ENCODE peak calls at places on chromosome 4, in five cellular contexts. K, U, I, M and N are unnamed samples.
A peak's percentile ranks its signal among the peaks of the same experiment; 100 is the strongest.

GRCh38 chr4:21304061-21304541 is 603.8 kb downstream of the PACRGL start:
- DNase-seq in M (no peak), I (no peak), K (no peak), U (no peak), N (no peak)

GRCh38 chr4:2860391-2861348 is 17.0 kb downstream of the ADD1 start:
- DNase-seq in M (no peak), U (no peak), K (no peak), I (no peak), N (peak; percentile 68)

GRCh38 chr4:161581262-161581661 is 582.5 kb downstream of the FSTL5 start:
- DNase-seq in I (no peak), U (no peak), M (no peak), K (no peak), N (no peak)

GRCh38 chr4:118086334-118086733 is 52.0 kb downstream of the NDST3 start:
- DNase-seq in M (peak; percentile 62), I (no peak), K (no peak), U (no peak), N (no peak)

GRCh38 chr4:106344324-106344970 is 24.1 kb downstream of the GIMD1 start:
- DNase-seq in K (no peak), I (no peak), U (no peak), M (no peak), N (no peak)

GRCh38 chr4:37951465-37952352 is 8.5 kb upstream of the PTTG2 start:
- DNase-seq in U (peak; percentile 21), I (no peak), K (no peak), M (no peak), N (no peak)

GRCh38 chr4:141307241-141307689 is 86.6 kb downstream of the ZNF330 start:
- DNase-seq in K (peak; percentile 28), U (peak; percentile 51), I (peak; percentile 47), M (peak; percentile 45), N (peak; percentile 35)

GRCh38 chr4:73816814-73817213 is 19.7 kb upstream of the CXCL6 start:
- DNase-seq in I (no peak), K (no peak), M (no peak), U (no peak), N (peak; percentile 50)

GRCh38 chr4:99894998-99895397 is 771 bp upstream of the LAMTOR3 start:
- DNase-seq in U (no peak), K (no peak), I (no peak), M (no peak), N (peak; percentile 29)

GRCh38 chr4:100631281-100631968 is 113.6 kb upstream of the EMCN start:
- DNase-seq in K (no peak), U (no peak), I (no peak), M (no peak), N (no peak)

GRCh38 chr4:81746071-81746470 is 274.4 kb upstream of the RASGEF1B start:
- DNase-seq in U (no peak), I (no peak), M (no peak), K (no peak), N (no peak)

GRCh38 chr4:26524001-26524400 is 33.7 kb upstream of the CCKAR start:
- DNase-seq in U (no peak), I (no peak), M (no peak), K (no peak), N (no peak)

GRCh38 chr4:51858605-51859211 is 15.8 kb downstream of the DCUN1D4 start:
- DNase-seq in K (no peak), I (no peak), M (no peak), U (no peak), N (no peak)

GRCh38 chr4:78720151-78720726 is 55.9 kb upstream of the BMP2K start:
- DNase-seq in M (no peak), K (no peak), U (no peak), I (peak; percentile 46), N (no peak)

GRCh38 chr4:82044141-82044993 is 329.4 kb downstream of the HNRNPD start:
- DNase-seq in I (no peak), K (peak; percentile 14), U (peak; percentile 38), M (no peak), N (peak; percentile 35)

GRCh38 chr4:80253510-80253909 is 13.0 kb upstream of the FGF5 start:
- DNase-seq in M (no peak), U (no peak), K (no peak), I (peak; percentile 34), N (no peak)

GRCh38 chr4:173494013-173494970 is 35.7 kb downstream of the HAND2 start:
- DNase-seq in K (no peak), M (peak; percentile 72), I (peak; percentile 32), U (peak; percentile 71), N (peak; percentile 46)

GRCh38 chr4:32203340-32203739 is 1483.2 kb downstream of the PCDH7 start:
- DNase-seq in K (no peak), I (no peak), M (no peak), U (no peak), N (no peak)

GRCh38 chr4:137647375-137647774 is 115.1 kb upstream of the PCDH18 start:
- DNase-seq in K (no peak), I (no peak), M (no peak), U (no peak), N (no peak)

GRCh38 chr4:9384126-9384525 is 21.2 kb downstream of the USP17L30 start:
- DNase-seq in M (no peak), K (no peak), I (no peak), U (no peak), N (no peak)

GRCh38 chr4:12724520-12724919 is 759.6 kb downstream of the RAB28 start:
- DNase-seq in I (no peak), U (no peak), K (no peak), M (no peak), N (no peak)

GRCh38 chr4:55503164-55503563 is 43.5 kb downstream of the CLOCK start:
- DNase-seq in M (peak; percentile 38), U (no peak), K (no peak), I (peak; percentile 13), N (no peak)

GRCh38 chr4:98630804-98631454 is 27.5 kb downstream of the TSPAN5 start:
- DNase-seq in I (no peak), M (no peak), K (no peak), U (no peak), N (no peak)

GRCh38 chr4:60805500-60806313 is 394.4 kb upstream of the ADGRL3 start:
- DNase-seq in I (no peak), U (no peak), M (no peak), K (no peak), N (no peak)

GRCh38 chr4:80202784-80203553 is 5.7 kb downstream of the PRDM8 start:
- DNase-seq in K (no peak), U (peak; percentile 53), M (no peak), I (no peak), N (no peak)

GRCh38 chr4:175394213-175394612 is 417.9 kb downstream of the GPM6A start:
- DNase-seq in K (no peak), I (no peak), M (no peak), U (no peak), N (no peak)

GRCh38 chr4:82864336-82865001 is 26.5 kb downstream of the SEC31A start:
- DNase-seq in U (no peak), I (no peak), K (no peak), M (no peak), N (no peak)

GRCh38 chr4:47473351-47473750 is 9.8 kb upstream of the COMMD8 start:
- DNase-seq in M (no peak), K (no peak), I (no peak), U (no peak), N (no peak)

GRCh38 chr4:52869196-52869595 is 7.1 kb downstream of the RASL11B start:
- DNase-seq in K (no peak), M (no peak), I (no peak), U (peak; percentile 31), N (peak; percentile 74)

GRCh38 chr4:176319704-176320339 is at the start of gene SPCS3:
- DNase-seq in M (peak; percentile 80), I (peak; percentile 96), U (peak; percentile 97), K (peak; percentile 95), N (peak; percentile 96)

GRCh38 chr4:144955104-144955503 is 142.9 kb downstream of the ANAPC10 start:
- DNase-seq in K (no peak), M (no peak), U (no peak), I (no peak), N (no peak)
- TF ChIP-seq CTCF in K (no peak), M (no peak), U (no peak), I (no peak), N (no peak)

DNA sequence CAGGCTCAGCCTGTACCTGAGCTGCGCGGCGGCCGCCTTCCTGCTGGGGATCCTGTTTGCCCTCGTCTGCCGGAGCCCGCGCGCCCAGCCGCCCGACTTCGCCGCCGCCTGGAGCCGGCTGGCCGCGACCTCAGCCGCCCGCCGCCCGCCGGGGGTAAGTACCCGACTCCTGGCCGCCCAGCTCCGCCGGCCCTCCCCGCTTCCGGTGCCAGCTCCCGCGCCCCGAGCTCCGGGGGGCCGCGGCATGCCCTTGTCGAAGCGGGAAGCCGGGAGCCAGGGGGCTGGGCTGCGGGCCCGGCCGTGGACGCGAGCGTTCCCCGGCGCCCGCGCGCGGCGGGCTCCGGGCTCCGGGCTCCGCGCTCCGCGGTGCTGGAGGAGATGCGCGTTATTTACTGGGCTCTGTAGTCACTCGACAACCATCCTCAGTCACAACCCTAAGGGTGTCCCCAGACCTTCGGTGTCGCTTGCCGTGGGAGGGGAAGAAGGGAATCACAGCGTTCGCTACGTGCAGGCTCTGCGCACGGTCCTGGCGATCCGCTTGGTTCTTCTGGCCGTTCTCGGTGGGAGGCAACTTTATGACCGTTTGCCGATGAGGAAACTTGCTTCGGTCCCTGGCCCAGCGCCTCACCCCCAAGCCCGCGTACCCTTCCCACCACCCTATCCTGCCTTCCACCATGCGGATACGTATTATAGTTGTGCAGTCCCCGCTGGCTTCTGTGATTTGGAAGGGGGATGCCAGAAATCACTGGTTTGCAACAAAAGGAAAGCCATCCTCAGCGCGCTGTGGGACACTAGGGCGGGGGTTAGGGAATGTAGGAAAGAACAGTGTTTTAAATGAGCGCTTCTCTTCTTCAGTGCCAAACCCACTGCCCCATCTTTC is 944 bp downstream of the SNX25 start:
- DNase-seq in M (no peak), K (no peak), I (peak; percentile 55), U (peak; percentile 51), N (peak; percentile 57)
- TF ChIP-seq POLR2A in M (no peak), K (peak; percentile 58), I (no peak), U (peak; percentile 44), N (peak; percentile 32)

DNA sequence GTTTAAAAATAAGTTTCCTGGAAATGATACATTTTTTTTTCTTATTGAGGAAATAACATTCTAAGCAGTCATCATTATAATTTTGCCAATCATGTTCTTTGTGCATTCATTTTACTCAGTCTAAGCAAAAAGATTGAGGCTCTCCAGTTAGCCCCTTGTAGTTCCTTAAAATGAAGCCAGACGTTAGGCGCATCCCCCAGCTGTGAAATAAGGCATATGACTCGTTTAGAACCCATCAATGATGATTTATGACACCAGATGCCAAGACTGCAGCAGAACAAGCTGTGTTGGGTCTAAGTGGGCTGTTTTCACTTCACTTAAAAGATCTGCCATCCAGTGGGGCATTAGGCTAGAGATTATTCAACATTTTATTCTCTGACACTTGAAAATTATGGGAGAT is 17.0 kb downstream of the PDGFC start:
- DNase-seq in K (no peak), U (no peak), I (no peak), M (no peak), N (no peak)
- H3K4me1 ChIP-seq in K (no peaks in the 10 kb centered on the region), U (peaks cover 43% of the 10 kb centered on the region), I (no peaks in the 10 kb centered on the region), M (peaks cover 10% of the 10 kb centered on the region), N (peaks cover 18% of the 10 kb centered on the region)

DNA sequence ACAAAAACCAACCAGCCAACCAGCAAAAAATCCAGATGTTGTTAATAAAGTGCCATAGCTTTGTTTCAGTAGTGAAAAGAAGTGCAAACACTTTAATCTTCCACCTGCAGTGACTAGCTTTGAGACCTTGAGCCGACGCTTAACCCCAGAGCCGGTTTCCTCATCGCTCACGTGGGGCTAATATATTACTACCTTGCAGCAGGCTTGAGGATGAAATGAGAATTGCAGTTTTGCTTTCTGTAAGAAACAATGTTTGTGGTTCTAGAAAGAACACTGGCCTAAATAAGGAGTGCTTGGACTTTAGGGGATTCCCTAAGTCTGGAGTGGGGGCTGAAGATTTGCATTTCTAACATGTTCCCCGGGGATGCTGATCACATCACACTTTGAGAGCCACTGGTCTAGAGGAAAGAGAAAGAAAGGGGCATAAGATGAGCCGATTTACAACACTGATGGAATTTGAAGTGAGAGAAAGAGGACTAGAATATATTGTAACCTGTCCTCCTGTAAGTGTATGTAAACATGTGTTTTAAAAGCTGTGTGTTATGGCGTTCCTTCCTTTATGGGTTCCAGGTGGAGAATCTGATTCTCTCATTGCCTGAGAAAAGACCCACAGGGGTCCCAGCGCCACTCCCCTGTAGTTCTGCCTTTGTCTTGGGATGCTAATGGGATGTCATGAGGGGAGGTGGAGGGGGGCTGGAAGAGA is 1.4 kb downstream of the FGF2 start:
- DNase-seq in K (peak; percentile 22), M (no peak), I (peak; percentile 47), U (peak; percentile 37), N (no peak)
- TF ChIP-seq CTCF in K (no peak), M (no peak), I (no peak), U (peak; percentile 26), N (no peak)